ENCODE peak calls at places on chromosomes 5 and 9, in four cellular contexts. M is endothelial cell of umbilical vein, S is IMR-90, Q is K562. Z is an unnamed sample. For H3K9me1 and H4K20me1, the result is how much of the 10 kb centered on the place peaks cover.

GRCh38 chr5:92106808-92107207 is 723.7 kb upstream of the ARRDC3 start:
- DNase-seq in S (no peak), M (no peak), Q (no peak), Z (no peak)

GRCh38 chr5:40441733-40442132 is 238.0 kb upstream of the PTGER4 start:
- DNase-seq in S (no peak), M (no peak), Q (no peak), Z (no peak)

GRCh38 chr9:81468084-81468595 is 221.2 kb downstream of the TLE1 start:
- DNase-seq in S (no peak), M (no peak), Q (no peak), Z (no peak)

GRCh38 chr5:98767563-98767962 is 5.9 kb upstream of the RGMB start:
- DNase-seq in M (no peak), S (peak), Q (no peak), Z (no peak)

GRCh38 chr5:124596595-124597388 is 149.6 kb downstream of the ZNF608 start:
- DNase-seq in S (peak), M (peak), Q (peak), Z (peak)

GRCh38 chr5:100799166-100799565 is 103.9 kb downstream of the ST8SIA4 start:
- DNase-seq in Q (no peak), S (no peak), M (no peak), Z (no peak)

GRCh38 chr5:62373382-62373781 is 30.3 kb downstream of the DIMT1 start:
- DNase-seq in Q (no peak), S (no peak), M (no peak), Z (no peak)

GRCh38 chr5:57817001-57817453 is 334.4 kb upstream of the ACTBL2 start:
- DNase-seq in S (no peak), M (peak), Q (no peak), Z (no peak)

DNA sequence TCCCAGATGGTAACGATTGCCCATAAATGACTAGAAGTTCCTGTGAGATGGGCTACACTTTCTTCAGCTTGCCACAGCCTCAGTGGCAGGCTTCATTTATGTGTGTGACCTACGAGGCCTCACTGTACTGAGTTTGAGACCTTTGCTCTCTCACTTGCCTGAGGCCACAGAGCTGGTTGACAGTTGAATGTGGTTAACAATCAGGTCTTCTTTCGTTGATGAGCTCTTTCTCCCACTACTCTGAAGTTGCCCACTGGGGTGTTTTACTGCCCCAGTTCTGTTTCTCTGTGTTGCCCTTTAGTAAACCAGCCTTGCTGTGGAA is 70.5 kb downstream of the CYFIP2 start:
- DNase-seq in Q (no peak), M (no peak), S (no peak), Z (no peak)
- H3K9me1 ChIP-seq in Q (under half), M (under half), S (under half), Z (under half)

DNA sequence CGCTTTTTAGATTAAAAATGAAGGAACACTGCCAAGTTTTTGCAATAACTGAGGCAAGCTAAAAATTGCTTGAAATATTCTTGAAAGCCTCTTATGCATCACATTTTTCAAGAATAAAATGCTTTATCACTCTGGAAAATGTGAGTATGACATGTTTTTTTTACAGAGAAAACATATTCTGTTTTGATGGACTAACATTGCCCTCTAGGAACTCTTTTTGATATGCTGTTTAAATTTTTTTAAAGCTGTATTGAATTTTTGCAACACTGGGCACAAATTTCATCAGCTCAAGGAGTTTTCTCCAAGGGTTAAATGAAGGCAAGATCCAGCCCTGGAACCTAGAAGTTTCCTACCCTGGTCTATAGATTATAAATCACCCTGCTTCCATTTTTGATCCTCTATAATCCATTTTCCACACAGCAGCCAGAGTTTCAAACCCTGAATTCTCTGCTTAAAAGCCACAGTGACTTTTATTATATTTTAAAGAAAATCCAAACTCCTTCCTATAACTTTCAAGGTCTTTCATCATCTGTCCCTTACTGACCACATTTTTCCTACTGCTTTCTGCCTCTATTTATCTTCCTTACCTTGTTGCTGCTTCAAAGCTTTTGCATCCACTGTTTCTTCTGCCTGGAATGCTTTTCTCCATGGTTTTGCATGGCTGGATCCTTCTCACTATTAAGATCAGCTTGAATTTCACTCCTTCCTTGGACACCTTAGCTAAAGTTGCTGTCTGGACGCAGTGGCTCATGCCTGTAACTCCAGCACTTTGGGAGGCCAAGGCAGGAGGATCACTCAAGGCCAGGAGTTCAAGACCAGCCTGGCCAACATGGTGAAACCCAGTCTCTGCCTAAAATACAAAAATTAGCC is 60.9 kb downstream of the IL31RA start:
- DNase-seq in Q (no peak), M (no peak), S (peak), Z (no peak)
- H3K4me3 ChIP-seq in Q (no peak), M (no peak), S (no peak), Z (no peak)

GRCh38 chr9:37442556-37442955 is 20.1 kb downstream of the GRHPR start:
- DNase-seq in Q (no peak), M (no peak), S (no peak), Z (no peak)
- H4K20me1 ChIP-seq in Q (under half), M (under half), S (under half), Z (under half)

DNA sequence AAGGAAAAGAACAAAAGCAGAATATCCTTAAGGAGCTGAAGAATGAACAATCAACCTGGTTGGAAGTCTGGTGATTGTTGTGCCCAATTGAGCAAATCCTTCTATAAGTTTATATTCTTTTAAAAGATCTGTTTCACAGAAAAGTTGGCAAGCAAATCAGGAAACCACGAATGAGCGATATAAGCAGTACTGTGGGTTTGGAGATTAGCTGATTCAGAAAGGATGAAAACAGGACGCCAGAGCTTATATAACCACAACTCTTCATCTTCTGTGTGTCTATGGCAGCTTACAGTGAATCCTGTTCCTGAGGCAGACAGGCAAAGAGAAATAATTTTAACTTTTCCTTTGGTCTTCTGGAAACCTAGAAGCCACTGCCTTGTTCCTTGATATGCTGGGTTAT is 61.7 kb downstream of the SLC38A9 start:
- DNase-seq in M (peak), Q (no peak), S (peak), Z (no peak)
- H3K9me1 ChIP-seq in M (under half), Q (under half), S (under half), Z (under half)

DNA sequence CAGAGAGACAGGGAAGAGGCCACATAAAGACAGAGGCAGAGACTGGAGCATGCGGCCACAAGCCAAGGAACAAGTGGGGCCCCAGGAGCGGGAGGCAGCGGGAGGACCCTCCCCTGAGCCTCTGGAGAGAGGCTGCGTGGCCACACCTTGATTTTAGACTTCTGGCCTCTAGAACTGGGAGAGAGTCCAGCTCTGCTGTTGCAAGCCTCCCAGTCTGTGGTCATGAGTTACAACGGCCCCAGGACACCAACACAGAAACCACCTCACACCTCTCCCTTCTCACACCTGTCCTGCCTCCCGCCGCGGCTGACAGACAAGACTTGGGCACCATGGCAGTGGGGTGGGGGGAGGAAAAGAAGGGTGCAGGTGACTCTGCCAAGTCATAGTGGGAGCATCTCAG is 2.2 kb downstream of the INPP5E start:
- DNase-seq in M (no peak), Q (no peak), S (peak), Z (no peak)
- H3K4me3 ChIP-seq in M (peak), Q (peak), S (peak), Z (peak)

GRCh38 chr9:121749614-121750013 is 98.2 kb downstream of the DAB2IP start:
- DNase-seq in Q (no peak), S (no peak), M (no peak), Z (no peak)

GRCh38 chr9:121750259-121750714 is 98.9 kb downstream of the DAB2IP start:
- DNase-seq in M (no peak), S (no peak), Q (no peak), Z (no peak)

GRCh38 chr9:121746411-121746810 is 95.0 kb downstream of the DAB2IP start:
- DNase-seq in Q (no peak), S (no peak), M (no peak), Z (no peak)

GRCh38 chr9:121748727-121749546 is 97.5 kb downstream of the DAB2IP start:
- DNase-seq in S (no peak), M (no peak), Q (no peak), Z (no peak)

DNA sequence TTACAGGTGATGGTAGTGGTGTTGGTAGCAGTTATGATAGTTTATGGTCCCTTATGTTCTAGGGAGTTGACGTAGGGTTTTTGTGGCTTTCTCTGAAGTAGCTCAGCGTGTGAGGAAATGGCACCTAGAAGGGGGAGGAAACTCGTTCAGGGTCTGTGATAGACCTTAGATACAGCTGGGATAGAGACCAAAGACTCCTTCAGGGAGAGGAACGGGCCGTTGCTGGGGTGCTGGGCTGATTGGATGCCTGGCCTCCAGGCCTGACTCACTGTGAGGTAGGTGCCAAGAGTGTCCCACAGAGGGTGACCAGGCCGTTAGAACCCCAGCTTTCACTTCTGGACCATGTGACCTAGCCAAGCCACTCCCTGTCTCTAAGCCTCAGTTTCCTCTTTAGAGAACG is 96.6 kb downstream of the DAB2IP start:
- DNase-seq in S (peak), M (no peak), Q (no peak), Z (no peak)
- H4K20me1 ChIP-seq in S (half or more), M (under half), Q (under half), Z (under half)

GRCh38 chr9:37371565-37372464 is 50.7 kb upstream of the GRHPR start:
- DNase-seq in S (peak), Q (no peak), M (no peak), Z (no peak)
- H3K9me1 ChIP-seq in S (under half), Q (under half), M (under half), Z (under half)

GRCh38 chr9:75891277-75892167 is 1.0 kb downstream of the PCSK5 start:
- DNase-seq in S (peak), Q (no peak), M (peak), Z (no peak)

GRCh38 chr9:75892168-75892901 is 1.9 kb downstream of the PCSK5 start:
- DNase-seq in Q (no peak), S (no peak), M (peak), Z (no peak)

GRCh38 chr9:75890541-75891276 is at the start of gene PCSK5:
- DNase-seq in M (peak), S (peak), Q (peak), Z (peak)

GRCh38 chr9:75889577-75889976 is 896 bp upstream of the PCSK5 start:
- DNase-seq in S (no peak), Q (no peak), M (no peak), Z (no peak)

DNA sequence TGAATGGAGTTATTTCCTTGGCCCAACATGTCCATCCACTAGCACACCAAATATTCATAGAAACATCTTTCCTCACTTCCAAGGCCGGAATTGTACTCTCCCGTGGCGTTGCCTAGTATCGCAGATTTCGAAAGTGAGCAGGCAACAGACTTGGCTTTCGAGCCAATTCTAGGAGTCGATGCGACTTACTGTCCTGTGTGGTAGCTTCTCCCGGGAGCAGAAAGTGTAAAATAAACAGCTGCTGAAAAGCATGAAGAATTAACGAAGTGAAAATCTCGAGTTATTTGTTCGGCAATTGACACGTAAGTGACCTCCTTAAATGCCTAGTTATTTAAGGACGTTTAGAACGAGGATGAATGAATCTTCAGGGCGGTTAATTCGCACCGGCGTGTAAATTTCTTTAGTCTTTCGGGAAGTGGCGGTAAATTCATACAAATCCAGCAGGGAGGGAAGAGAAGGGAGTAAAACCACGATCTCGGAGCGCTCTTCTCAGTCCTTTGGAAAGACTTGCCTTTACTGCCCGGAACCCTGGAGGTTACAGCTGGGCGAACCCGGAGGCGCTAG is 414 bp upstream of the PCSK5 start:
- DNase-seq in S (peak), Q (no peak), M (no peak), Z (no peak)
- H3K4me3 ChIP-seq in S (peak), Q (no peak), M (peak), Z (peak)

GRCh38 chr9:136362450-136362784 is 1.1 kb downstream of the DNLZ start:
- DNase-seq in S (no peak), Q (no peak), M (no peak), Z (no peak)
- H4K20me1 ChIP-seq in S (under half), Q (under half), M (under half), Z (under half)

Z was measured in keratinocyte.